ENCODE peak calls at places on chromosome 22, in seven cellular contexts. Q is IMR-90, P is GM23248, L is heart left ventricle, O is kidney, E is sigmoid colon, F is heart right ventricle. C is an unnamed sample.

GRCh38 chr22:26949193-26949592 is 291.8 kb downstream of the MIAT start:
- DNase-seq in P (peak), E (no peak), Q (peak), F (no peak), O (no peak), L (peak), C (no peak)

GRCh38 chr22:25841775-25842174 is 99.8 kb downstream of the MYO18B start:
- DNase-seq in Q (no peak), E (no peak), F (no peak), P (no peak), L (no peak), O (no peak), C (no peak)

GRCh38 chr22:32409977-32410376 is 2.1 kb downstream of the RTCB start:
- DNase-seq in P (no peak), E (no peak), Q (no peak), O (no peak), F (no peak), L (no peak), C (no peak)

GRCh38 chr22:18114976-18115652 is 4.5 kb downstream of the TUBA8 start:
- DNase-seq in L (no peak), E (no peak), Q (no peak), P (no peak), O (no peak), F (no peak), C (no peak)

GRCh38 chr22:29071261-29072045 is 1.4 kb upstream of the KREMEN1 start:
- DNase-seq in E (peak), L (peak), F (no peak), Q (peak), O (peak), P (peak), C (peak)

GRCh38 chr22:31343235-31344191 is 2.6 kb downstream of the PATZ1 start:
- DNase-seq in E (no peak), F (peak), O (peak), L (peak), Q (peak), P (no peak), C (peak)

GRCh38 chr22:40202225-40202944 is 24.7 kb downstream of the TNRC6B start:
- DNase-seq in F (no peak), L (no peak), O (no peak), E (no peak), P (no peak), Q (peak), C (no peak)

GRCh38 chr22:32528316-32528715 is 53.7 kb downstream of the FBXO7 start:
- DNase-seq in L (no peak), F (no peak), Q (no peak), E (peak), P (no peak), O (no peak), C (no peak)

GRCh38 chr22:24975813-24976341 is 23.4 kb downstream of the KIAA1671 start:
- DNase-seq in P (peak), Q (no peak), O (peak), F (no peak), L (peak), E (peak), C (no peak)

GRCh38 chr22:26852176-26852575 is 194.8 kb downstream of the MIAT start:
- DNase-seq in F (no peak), P (no peak), Q (no peak), E (peak), O (no peak), L (no peak), C (no peak)

GRCh38 chr22:17586831-17587440 is 23.6 kb downstream of the SLC25A18 start:
- DNase-seq in F (no peak), E (no peak), O (no peak), L (no peak), Q (no peak), P (no peak), C (peak)

GRCh38 chr22:31344369-31345330 is 1.5 kb downstream of the PATZ1 start:
- DNase-seq in Q (peak), P (peak), F (peak), O (peak), E (peak), L (no peak), C (peak)

GRCh38 chr22:31451709-31452571 is 37.7 kb downstream of the EIF4ENIF1 start:
- DNase-seq in O (no peak), E (no peak), F (no peak), Q (peak), P (peak), L (no peak), C (no peak)

GRCh38 chr22:30636226-30637077 is 871 bp downstream of the SLC35E4 start:
- DNase-seq in Q (no peak), O (peak), F (no peak), P (peak), L (peak), E (no peak), C (no peak)

GRCh38 chr22:37074537-37074936 is 23.0 kb downstream of the KCTD17 start:
- DNase-seq in L (no peak), Q (no peak), F (no peak), P (no peak), E (no peak), O (no peak), C (no peak)

GRCh38 chr22:37330200-37331033 is 48.1 kb downstream of the CYTH4 start:
- DNase-seq in L (no peak), E (no peak), P (peak), F (no peak), O (no peak), Q (peak), C (peak)

GRCh38 chr22:37032535-37033460 is 13.3 kb downstream of the MPST start:
- DNase-seq in Q (peak), F (no peak), E (no peak), L (no peak), O (peak), P (peak), C (peak)

GRCh38 chr22:46070722-46071450 is 79.4 kb upstream of the PPARA start:
- DNase-seq in L (peak), O (peak), P (peak), Q (peak), F (no peak), E (peak), C (peak)

GRCh38 chr22:30790366-30790765 is 95.7 kb downstream of the OSBP2 start:
- DNase-seq in E (no peak), O (no peak), P (no peak), F (no peak), Q (no peak), L (no peak), C (no peak)

GRCh38 chr22:49453816-49454215 is 373.9 kb downstream of the BRD1 start:
- DNase-seq in P (no peak), E (no peak), O (no peak), Q (no peak), F (no peak), L (no peak), C (no peak)

GRCh38 chr22:49454726-49455125 is 372.9 kb downstream of the BRD1 start:
- DNase-seq in E (no peak), P (no peak), O (no peak), Q (no peak), F (no peak), L (no peak), C (peak)

GRCh38 chr22:49450521-49450920 is 377.2 kb downstream of the BRD1 start:
- DNase-seq in Q (no peak), O (no peak), E (no peak), L (no peak), P (no peak), F (no peak), C (no peak)

GRCh38 chr22:49451070-49451840 is 376.4 kb downstream of the BRD1 start:
- DNase-seq in L (no peak), E (no peak), Q (no peak), P (no peak), O (no peak), F (no peak), C (peak)

DNA sequence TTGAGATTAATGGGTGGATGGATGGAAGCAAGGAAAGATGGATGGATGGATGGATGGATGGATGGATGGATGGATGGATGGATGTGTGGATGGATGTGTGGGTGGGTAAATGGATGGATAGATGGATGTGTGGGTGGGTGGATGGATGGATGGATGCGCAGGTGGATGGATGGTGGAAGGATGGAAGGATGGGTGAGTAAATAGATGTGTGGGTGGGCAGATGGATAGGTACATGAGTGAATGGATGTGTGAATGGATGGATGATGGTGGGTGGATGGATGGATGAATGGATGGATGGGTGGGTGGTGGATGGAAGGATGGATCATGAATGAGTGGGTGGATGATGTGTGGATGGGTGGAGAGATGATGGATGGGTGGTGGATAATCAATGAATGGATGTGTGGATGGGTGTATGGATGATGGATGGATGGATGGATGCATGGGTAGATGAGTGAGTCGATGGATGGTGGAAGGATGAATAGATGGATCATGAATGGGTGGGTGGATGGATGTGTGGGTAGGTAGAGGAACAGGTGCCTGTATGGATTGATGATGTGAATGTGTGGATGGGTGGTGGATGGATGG is 375.2 kb downstream of the BRD1 start:
- DNase-seq in P (no peak), O (no peak), Q (no peak), L (no peak), F (no peak), E (no peak), C (no peak)
- H3K27ac ChIP-seq in P (no peak), O (no peak), Q (no peak), L (no peak), F (no peak), E (no peak), C (no peak)

GRCh38 chr22:48919851-48920589 is 907.7 kb downstream of the BRD1 start:
- DNase-seq in P (no peak), O (no peak), F (no peak), E (peak), L (no peak), Q (no peak), C (peak)
- H3K27ac ChIP-seq in P (no peak), O (no peak), F (no peak), E (peak), L (no peak), Q (no peak), C (no peak)

GRCh38 chr22:19884954-19885751 is 30.5 kb upstream of the GNB1L start:
- DNase-seq in O (peak), F (no peak), P (no peak), E (peak), L (no peak), Q (no peak), C (no peak)

GRCh38 chr22:19885841-19886592 is 31.3 kb upstream of the GNB1L start:
- DNase-seq in E (peak), F (no peak), L (no peak), O (peak), Q (no peak), P (no peak), C (no peak)

GRCh38 chr22:19887251-19887985 is 32.7 kb upstream of the GNB1L start:
- DNase-seq in F (no peak), O (peak), L (no peak), P (no peak), E (no peak), Q (no peak), C (no peak)

GRCh38 chr22:19888131-19888746 is 33.6 kb upstream of the GNB1L start:
- DNase-seq in L (no peak), F (no peak), E (no peak), Q (no peak), O (peak), P (no peak), C (no peak)

DNA sequence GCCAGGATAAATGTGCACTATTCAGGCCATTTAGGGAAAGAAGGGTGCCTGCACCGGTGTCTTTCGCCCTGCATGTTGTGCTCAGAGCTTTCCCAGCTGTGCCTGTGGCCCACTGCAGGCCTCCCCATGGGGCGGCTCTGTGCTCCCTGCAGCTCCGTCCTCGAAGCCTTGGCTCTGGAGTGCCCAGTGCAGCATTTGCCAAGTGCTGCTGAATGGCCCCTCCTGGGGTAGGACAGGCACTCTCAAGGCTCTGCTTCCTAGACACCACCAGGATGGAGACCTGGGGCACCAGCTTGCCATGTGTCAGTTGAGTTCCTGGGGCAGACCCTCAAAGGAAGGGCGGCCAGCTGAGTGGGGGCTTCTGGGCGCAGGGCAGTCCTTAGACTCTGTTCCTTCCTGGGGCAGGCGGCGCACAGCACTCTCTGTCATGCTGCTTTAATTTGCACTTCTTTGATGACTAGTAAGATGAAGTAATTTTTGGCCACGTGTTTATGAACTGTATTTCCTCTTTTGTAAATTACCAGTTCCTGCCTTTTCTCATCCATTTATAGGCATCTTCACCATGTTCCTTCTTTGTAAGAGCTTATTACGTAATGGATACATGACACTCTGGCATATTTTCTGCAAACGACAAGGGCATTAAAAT is 32.1 kb upstream of the GNB1L start:
- DNase-seq in Q (peak), O (peak), E (no peak), P (peak), F (no peak), L (no peak), C (no peak)
- H3K27ac ChIP-seq in Q (peak), O (no peak), E (no peak), P (peak), F (no peak), L (no peak), C (peak)

DNA sequence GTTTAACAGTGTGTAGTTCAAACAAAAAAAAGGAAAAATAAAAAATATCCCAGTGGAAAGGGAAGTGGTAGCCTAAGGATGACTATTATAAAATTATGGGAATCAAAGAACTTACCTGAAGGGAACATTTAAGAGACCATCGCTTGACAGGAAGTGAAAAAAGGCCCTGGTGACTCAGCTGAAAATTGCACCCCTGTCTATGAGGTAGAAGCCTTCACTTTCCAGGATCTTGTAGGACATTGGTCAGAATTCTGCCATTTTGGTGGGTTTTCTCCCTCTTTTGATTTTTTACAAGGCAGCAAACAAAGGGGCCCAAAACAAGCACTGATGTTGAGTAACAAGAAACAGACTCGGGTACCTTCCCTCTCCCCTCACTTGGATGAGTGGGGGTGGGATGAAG is 15.6 kb downstream of the DDX17 start:
- DNase-seq in Q (no peak), O (no peak), F (no peak), L (no peak), P (no peak), E (no peak), C (no peak)
- H3K27ac ChIP-seq in Q (peak), O (peak), F (no peak), L (peak), P (peak), E (peak), C (no peak)

DNA sequence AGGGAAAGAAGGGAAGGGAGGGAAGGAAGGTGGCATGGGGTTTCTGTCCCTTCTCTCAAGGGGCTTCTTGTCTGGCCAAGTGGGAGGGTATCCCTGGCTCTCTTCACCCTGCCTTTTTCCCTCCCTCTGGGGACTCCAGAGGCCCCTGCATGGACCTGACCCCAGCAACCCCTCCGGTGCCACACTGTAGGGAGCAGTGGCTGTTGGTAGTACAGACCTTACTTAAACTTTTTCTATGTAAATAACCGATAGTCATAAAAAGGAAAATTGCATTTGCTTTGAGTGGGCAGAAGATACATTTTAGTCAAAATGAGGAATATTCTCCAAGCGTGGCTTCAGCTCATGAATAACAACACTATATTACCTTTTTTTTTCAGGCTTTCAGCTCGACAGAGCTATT is 1384.0 kb downstream of the BRD1 start:
- DNase-seq in L (no peak), P (no peak), Q (no peak), E (no peak), O (peak), F (no peak), C (no peak)
- H3K27ac ChIP-seq in L (no peak), P (no peak), Q (no peak), E (no peak), O (no peak), F (no peak), C (no peak)

DNA sequence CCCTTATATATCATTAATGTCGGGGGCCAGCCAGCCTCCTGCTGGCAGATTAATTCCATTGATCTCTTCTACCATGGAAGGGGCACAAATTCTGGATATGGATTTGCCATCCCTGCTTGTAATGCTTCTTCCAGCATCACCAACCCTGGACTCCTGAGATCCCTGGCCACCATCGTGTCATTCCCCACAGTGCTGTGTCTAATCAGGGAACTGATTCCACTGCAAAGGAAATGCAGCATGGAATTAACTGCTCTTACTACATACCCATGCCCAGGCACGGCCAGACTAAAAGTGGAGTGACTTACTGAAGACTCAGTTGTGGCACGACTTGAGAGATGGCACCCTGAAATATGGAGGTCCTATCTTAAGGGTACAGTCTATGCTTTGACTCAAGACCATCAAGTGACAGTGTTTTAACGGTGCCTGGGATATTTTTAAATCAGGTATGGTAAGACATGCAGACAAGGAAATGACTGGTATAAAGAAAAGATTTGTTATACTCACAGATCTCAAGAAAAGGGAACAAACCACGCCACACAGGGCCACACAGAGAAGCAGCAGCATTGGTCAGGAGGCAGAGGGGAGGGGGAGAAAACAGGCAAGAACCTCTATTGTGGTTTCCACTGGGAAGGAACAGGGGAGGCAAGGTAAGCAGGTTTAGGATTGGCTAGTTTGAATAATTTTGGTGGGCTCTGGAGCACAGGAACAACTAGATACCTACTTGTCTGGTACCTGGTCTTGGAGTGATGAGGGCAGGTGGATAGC is 65.1 kb downstream of the IGLL5 start:
- DNase-seq in E (no peak), O (no peak), P (no peak), Q (no peak), F (no peak), L (no peak), C (peak)
- H3K27ac ChIP-seq in E (no peak), O (no peak), P (no peak), Q (no peak), F (no peak), L (no peak), C (no peak)

GRCh38 chr22:49897015-49897684 is 21.1 kb downstream of the ALG12 start:
- DNase-seq in E (no peak), P (no peak), Q (no peak), O (no peak), F (no peak), L (no peak), C (no peak)
- H3K27ac ChIP-seq in E (no peak), P (no peak), Q (no peak), O (no peak), F (no peak), L (no peak), C (no peak)

GRCh38 chr22:42708393-42708792 is 12.3 kb downstream of the A4GALT start:
- DNase-seq in E (no peak), O (no peak), Q (no peak), P (no peak), L (no peak), F (no peak), C (no peak)

GRCh38 chr22:42711281-42711731 is 9.4 kb downstream of the A4GALT start:
- DNase-seq in O (no peak), F (no peak), L (no peak), P (no peak), Q (no peak), E (no peak), C (no peak)

GRCh38 chr22:42714308-42714707 is 6.4 kb downstream of the A4GALT start:
- DNase-seq in E (no peak), P (no peak), Q (no peak), L (no peak), O (no peak), F (no peak), C (no peak)

GRCh38 chr22:42714768-42715430 is 5.8 kb downstream of the A4GALT start:
- DNase-seq in F (no peak), P (peak), L (no peak), E (no peak), O (no peak), Q (no peak), C (no peak)

DNA sequence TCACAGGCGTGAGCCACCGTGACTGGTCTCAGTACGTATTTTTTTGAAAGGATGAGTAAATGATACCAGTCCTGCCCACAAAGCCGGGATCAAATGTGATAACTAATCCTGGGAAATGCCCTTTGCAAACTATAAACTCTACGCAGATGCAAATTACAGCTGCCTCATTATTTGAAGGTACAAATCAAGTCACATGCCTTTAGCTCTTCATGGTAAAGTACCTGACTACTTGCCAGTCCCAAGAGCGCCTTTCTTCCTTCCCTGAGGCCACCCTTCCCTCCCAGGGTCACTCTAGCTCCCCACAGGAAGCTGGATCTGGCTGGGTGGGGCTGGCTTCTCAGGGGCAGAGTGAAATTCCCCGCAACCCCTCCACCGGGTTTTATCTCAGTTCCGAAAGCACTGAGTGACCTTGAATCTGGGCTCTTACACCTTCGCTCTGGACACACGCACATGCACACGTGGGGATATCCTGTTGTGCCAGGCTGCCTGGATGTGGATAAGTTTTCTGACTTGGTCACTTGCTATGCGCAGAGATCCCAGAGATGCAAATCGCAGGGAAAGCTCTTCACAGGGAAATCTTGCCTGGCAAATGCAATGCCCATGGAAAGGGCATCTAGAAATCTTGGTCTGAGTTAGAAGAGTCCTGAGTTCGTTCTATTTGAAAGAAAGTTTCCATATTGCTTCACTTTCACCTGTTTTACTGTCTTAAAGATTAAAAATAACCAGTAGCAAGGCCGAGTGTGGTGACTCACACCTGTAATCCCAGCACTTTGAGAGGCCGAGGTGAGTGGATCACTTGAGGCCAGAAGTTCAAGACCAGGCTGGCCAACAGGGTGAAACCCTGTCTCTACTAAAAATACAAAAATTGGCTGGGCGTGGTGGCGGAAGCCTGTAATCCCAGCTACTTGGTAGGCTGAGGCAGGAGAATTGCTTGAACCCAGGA is 8.5 kb downstream of the A4GALT start:
- DNase-seq in P (no peak), O (no peak), Q (no peak), L (no peak), E (no peak), F (no peak), C (no peak)
- H3K27ac ChIP-seq in P (no peak), O (peak), Q (no peak), L (peak), E (peak), F (peak), C (peak)